ENCODE peak calls at places on chromosomes 7 and 10, in seven cellular contexts. Q is uterus; V is PC-3; G is IMR-90; O is transverse colon; U is CD8-positive, alpha-beta T cell; L is HCT116. B is an unnamed sample.
A peak's percentile ranks its signal among the peaks of the same experiment; 100 is the strongest.

GRCh38 chr10:104325436-104326430 is 12.5 kb downstream of the ITPRIP start:
- DNase-seq in G (no peak), O (no peak), U (no peak), V (no peak), Q (no peak), L (no peak), B (no peak)

GRCh38 chr7:23426876-23427275 is 43.4 kb downstream of the IGF2BP3 start:
- DNase-seq in V (no peak), G (peak; percentile 63), O (no peak), U (no peak), Q (no peak), L (no peak), B (no peak)

GRCh38 chr10:79222186-79222585 is 125.1 kb upstream of the PPIF start:
- DNase-seq in Q (no peak), V (no peak), O (no peak), L (no peak), G (no peak), U (no peak), B (no peak)

GRCh38 chr10:131149111-131149510 is 162.4 kb downstream of the TCERG1L start:
- DNase-seq in V (no peak), L (no peak), G (no peak), Q (no peak), U (no peak), O (no peak), B (no peak)

GRCh38 chr7:19619122-19619521 is 89.7 kb downstream of the POLR1F start:
- DNase-seq in L (peak; percentile 48), V (peak; percentile 3), O (no peak), Q (no peak), G (no peak), U (no peak), B (no peak)

GRCh38 chr10:43214071-43214955 is 52.6 kb downstream of the RASGEF1A start:
- DNase-seq in L (no peak), V (peak; percentile 45), U (no peak), G (peak; percentile 27), O (no peak), Q (no peak), B (no peak)

GRCh38 chr7:66377045-66377444 is 171.9 kb downstream of the TPST1 start:
- DNase-seq in L (no peak), O (no peak), U (no peak), V (no peak), Q (no peak), G (no peak), B (no peak)

GRCh38 chr10:688621-689426 is 644 bp downstream of the DIP2C start:
- DNase-seq in U (no peak), Q (no peak), G (peak; percentile 37), O (peak; percentile 36), L (no peak), V (peak; percentile 5), B (no peak)

GRCh38 chr10:63281967-63282366 is 148.8 kb downstream of the NRBF2 start:
- DNase-seq in L (no peak), U (no peak), G (peak; percentile 27), V (no peak), O (no peak), Q (no peak), B (no peak)

GRCh38 chr7:3649250-3649649 is 348.2 kb downstream of the SDK1 start:
- DNase-seq in G (peak; percentile 25), U (no peak), O (no peak), Q (no peak), V (peak; percentile 13), L (no peak), B (no peak)

GRCh38 chr10:90988024-90988423 is 67.1 kb upstream of the ANKRD1 start:
- DNase-seq in O (no peak), U (no peak), Q (no peak), V (no peak), G (no peak), L (no peak), B (no peak)

GRCh38 chr7:140005754-140006503 is 56.8 kb downstream of the PARP12 start:
- DNase-seq in L (peak; percentile 48), V (peak; percentile 23), O (no peak), G (no peak), Q (no peak), U (no peak), B (no peak)

GRCh38 chr10:119928411-119928810 is 35.9 kb downstream of the SEC23IP start:
- DNase-seq in Q (no peak), V (no peak), U (no peak), L (no peak), G (no peak), O (no peak), B (no peak)

GRCh38 chr7:95951997-95952795 is 179.8 kb downstream of the DYNC1I1 start:
- DNase-seq in G (no peak), O (no peak), Q (no peak), L (no peak), U (no peak), V (no peak), B (no peak)

GRCh38 chr7:3641556-3641955 is 340.5 kb downstream of the SDK1 start:
- DNase-seq in G (no peak), L (no peak), V (no peak), Q (no peak), U (no peak), O (no peak), B (no peak)

GRCh38 chr7:157047148-157047547 is 36.7 kb upstream of the MNX1 start:
- DNase-seq in L (no peak), U (no peak), G (no peak), O (no peak), Q (no peak), V (peak; percentile 60), B (no peak)

GRCh38 chr10:123149568-123150228 is 1.8 kb downstream of the HMX2 start:
- DNase-seq in U (peak; percentile 57), G (peak; percentile 42), O (no peak), L (no peak), Q (no peak), V (no peak), B (no peak)

GRCh38 chr10:12579954-12580858 is 230.9 kb downstream of the CAMK1D start:
- DNase-seq in V (no peak), U (no peak), G (no peak), Q (no peak), O (no peak), L (no peak), B (no peak)

GRCh38 chr10:61475449-61475873 is 22.3 kb upstream of the TMEM26 start:
- DNase-seq in V (peak; percentile 98), Q (no peak), O (no peak), U (no peak), L (no peak), G (peak; percentile 66), B (no peak)

GRCh38 chr10:99872367-99873162 is 90.1 kb downstream of the ABCC2 start:
- DNase-seq in Q (no peak), V (peak; percentile 2), L (no peak), U (no peak), G (peak; percentile 47), O (no peak), B (no peak)

GRCh38 chr10:48306265-48306869 is at the start of gene MAPK8:
- DNase-seq in V (peak; percentile 86), L (peak; percentile 85), U (peak; percentile 91), Q (peak; percentile 87), G (peak; percentile 81), O (peak; percentile 96), B (peak; percentile 74)

GRCh38 chr10:128268015-128268722 is 141.9 kb upstream of the MKI67 start:
- DNase-seq in G (no peak), U (no peak), Q (no peak), V (peak; percentile 42), O (no peak), L (peak; percentile 31), B (no peak)

GRCh38 chr10:1122349-1122748 is 66.2 kb downstream of the WDR37 start:
- DNase-seq in Q (no peak), V (no peak), U (no peak), O (no peak), L (no peak), G (no peak), B (no peak)

DNA sequence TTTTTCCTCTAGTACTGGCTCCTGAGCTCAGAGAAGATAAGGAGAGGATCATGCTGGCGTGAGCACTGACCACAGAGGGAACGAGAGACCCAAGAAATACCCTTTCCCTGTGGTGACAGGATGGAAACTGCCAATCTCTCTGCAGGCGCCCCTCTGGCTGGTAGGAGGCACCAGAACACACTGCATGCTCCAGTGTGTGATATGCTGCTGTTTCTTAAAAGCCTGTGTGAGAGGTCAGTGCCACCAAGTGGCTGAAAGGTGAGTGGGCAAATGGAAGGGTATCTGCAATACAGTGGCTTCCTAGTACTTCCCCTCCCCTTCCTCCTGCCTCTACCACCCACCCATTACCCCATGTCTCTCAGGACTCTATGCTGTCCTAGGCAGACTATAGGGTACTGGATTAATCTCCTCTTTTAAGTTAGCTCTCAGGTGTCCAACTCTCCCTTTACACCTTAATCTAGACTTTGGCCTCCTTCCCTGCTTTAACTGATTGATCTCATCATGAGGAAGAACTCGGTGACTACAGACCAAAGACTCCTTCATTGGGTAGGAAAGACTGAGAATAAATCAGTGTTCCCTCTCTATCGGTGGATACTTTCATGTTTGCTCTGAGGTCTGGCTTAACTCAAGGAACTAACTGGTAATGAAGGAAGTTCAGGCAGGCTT is 283.6 kb downstream of the ADRA2A start:
- DNase-seq in G (no peak), L (peak; percentile 64), U (peak; percentile 22), O (peak; percentile 30), Q (peak; percentile 13), V (peak; percentile 33), B (peak; percentile 35)
- TF ChIP-seq CTCF in G (peak; percentile 19), L (peak; percentile 96), U (no peak), O (peak; percentile 58), Q (peak; percentile 35), V (peak; percentile 47), B (peak; percentile 73)

DNA sequence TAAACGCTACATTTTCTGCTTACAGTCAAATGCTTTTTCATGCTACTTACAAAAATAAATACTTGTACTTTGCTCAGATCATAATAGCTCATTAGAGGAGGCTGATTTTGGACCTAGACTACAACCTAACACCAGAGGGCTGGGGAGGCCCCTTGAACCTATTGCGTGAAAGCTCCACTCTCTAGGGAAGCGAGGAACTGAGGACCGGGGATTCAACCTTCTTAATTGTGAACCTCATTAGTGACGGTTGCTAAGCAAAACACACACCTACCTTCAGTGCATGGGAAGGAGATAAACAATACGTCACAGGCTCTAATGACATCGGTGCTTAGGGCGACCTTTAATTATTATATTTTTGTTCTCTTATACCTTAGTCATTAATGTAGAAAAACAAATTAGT is 92.1 kb downstream of the EBF3 start:
- DNase-seq in V (no peak), G (no peak), Q (no peak), O (no peak), L (no peak), U (no peak), B (no peak)
- H3K4me3 ChIP-seq in V (no peak overlapping the region), G (no peak overlapping the region), Q (no peak overlapping the region), O (no peak overlapping the region), L (no peak overlapping the region), U (no peak overlapping the region), B (no peak overlapping the region)

GRCh38 chr7:71237945-71238344 is 106.0 kb downstream of the GALNT17 start:
- DNase-seq in V (no peak), Q (peak; percentile 48), G (no peak), U (no peak), L (no peak), O (no peak), B (no peak)
- TF ChIP-seq CTCF in V (no peak), Q (peak; percentile 22), G (no peak), U (no peak), L (no peak), O (no peak), B (no peak)

DNA sequence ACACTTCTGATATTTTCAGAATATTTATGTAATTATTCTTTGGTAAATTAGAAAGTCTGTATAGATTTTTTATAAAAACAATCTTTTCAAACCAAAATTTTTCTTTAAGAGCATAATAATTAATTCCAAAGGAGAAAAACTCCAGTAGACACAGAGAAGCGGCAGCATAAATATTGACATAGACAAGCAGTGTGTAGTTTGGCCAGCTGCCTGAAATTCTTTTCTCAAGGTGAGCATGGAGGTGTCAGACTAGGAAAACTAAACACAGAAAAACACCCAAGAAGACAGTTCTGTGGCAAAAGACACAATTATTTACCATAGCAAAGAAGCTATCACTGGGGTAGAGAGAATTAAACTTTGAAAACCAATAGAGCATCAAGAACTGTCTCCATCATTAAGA is 82.4 kb downstream of the KLF6 start:
- DNase-seq in O (no peak), V (no peak), G (no peak), L (no peak), U (no peak), Q (no peak), B (no peak)
- H3K4me3 ChIP-seq in O (no peak overlapping the region), V (no peak overlapping the region), G (no peak overlapping the region), L (no peak overlapping the region), U (no peak overlapping the region), Q (no peak overlapping the region), B (no peak overlapping the region)